ENCODE peak calls at places on chromosomes 16 and 17, in six cellular contexts. J, Z, A, Q, F and W are unnamed samples.

GRCh38 chr17:2233441-2233947 is 70.1 kb downstream of the SMG6 start:
- DNase-seq in Z (peak; percentile 93), F (no peak), J (no peak), A (no peak), Q (peak; percentile 89), W (no peak)

GRCh38 chr16:55552621-55553020 is 13.9 kb upstream of the CAPNS2 start:
- DNase-seq in A (no peak), Q (peak; percentile 69), F (no peak), J (no peak), Z (peak; percentile 67), W (peak; percentile 12)

GRCh38 chr16:57962756-57963155 is 8.2 kb downstream of the CNGB1 start:
- DNase-seq in Q (no peak), F (no peak), Z (no peak), J (no peak), A (no peak), W (no peak)

GRCh38 chr17:35819456-35819855 is 10.2 kb downstream of the TAF15 start:
- DNase-seq in F (no peak), Z (no peak), Q (no peak), J (no peak), A (no peak), W (no peak)

GRCh38 chr17:60230358-60230757 is 80.6 kb downstream of the CA4 start:
- DNase-seq in F (no peak), A (no peak), Z (no peak), J (no peak), Q (peak; percentile 1), W (peak; percentile 8)

GRCh38 chr17:29608986-29609385 is 13.7 kb downstream of the CORO6 start:
- DNase-seq in Q (no peak), J (no peak), F (no peak), Z (no peak), A (no peak), W (no peak)

GRCh38 chr16:68921654-68922053 is 78.3 kb downstream of the TANGO6 start:
- DNase-seq in A (no peak), Q (peak; percentile 75), Z (peak; percentile 20), J (peak; percentile 35), F (no peak), W (peak; percentile 94)

GRCh38 chr16:1870365-1871082 is 1.4 kb downstream of the MEIOB start:
- DNase-seq in J (no peak), Q (peak; percentile 79), A (no peak), Z (peak; percentile 75), F (no peak), W (peak; percentile 91)

GRCh38 chr16:11034005-11034404 is 89.6 kb downstream of the CLEC16A start:
- DNase-seq in A (no peak), J (no peak), Z (peak; percentile 85), Q (peak; percentile 92), F (no peak), W (no peak)

GRCh38 chr16:2971134-2971984 is 2.2 kb downstream of the PAQR4 start:
- DNase-seq in Q (no peak), A (no peak), Z (no peak), F (no peak), J (no peak), W (no peak)

GRCh38 chr16:83136924-83137323 is 510.2 kb downstream of the CDH13 start:
- DNase-seq in Q (no peak), Z (no peak), J (no peak), A (no peak), F (no peak), W (no peak)

GRCh38 chr16:83138512-83138911 is 511.7 kb downstream of the CDH13 start:
- DNase-seq in F (no peak), Z (no peak), J (no peak), A (no peak), Q (no peak), W (no peak)

GRCh38 chr16:83136419-83136818 is 509.6 kb downstream of the CDH13 start:
- DNase-seq in F (no peak), J (no peak), Z (no peak), A (no peak), Q (no peak), W (no peak)

GRCh38 chr16:83137894-83138293 is 511.1 kb downstream of the CDH13 start:
- DNase-seq in J (no peak), Z (no peak), A (no peak), Q (no peak), F (no peak), W (no peak)

DNA sequence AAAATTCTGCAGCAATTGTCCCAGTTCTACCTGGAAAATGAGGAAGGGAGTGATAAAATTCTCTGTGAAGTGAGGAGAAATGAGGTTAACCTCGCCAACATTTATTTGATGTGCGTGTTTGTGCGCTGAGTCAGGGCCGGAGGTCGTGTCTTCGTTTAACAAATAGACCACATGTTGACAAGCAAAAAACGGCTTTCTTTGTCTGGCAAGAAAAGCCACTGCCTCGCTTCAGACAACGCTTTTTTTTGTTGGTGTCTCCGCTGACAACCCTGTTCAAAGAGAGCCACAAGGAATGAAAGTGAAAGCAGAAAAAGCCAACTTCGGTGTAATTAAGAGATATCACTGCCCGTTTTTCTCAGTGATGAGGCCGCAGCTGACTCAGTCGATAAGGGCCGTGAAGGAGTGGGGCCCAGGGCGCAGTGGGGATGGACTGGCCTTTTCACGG is 510.6 kb downstream of the CDH13 start:
- DNase-seq in Q (peak; percentile 83), Z (peak; percentile 86), A (no peak), F (peak; percentile 24), J (no peak), W (no peak)
- H3K9ac ChIP-seq in Q (peak overlapping the region; percentile 49), Z (peak overlapping the region; percentile 70), A (no peak overlapping the region), F (no peak overlapping the region), J (no peak overlapping the region), W (no peak overlapping the region)

GRCh38 chr16:27326251-27326650 is 12.5 kb downstream of the IL4R start:
- DNase-seq in J (no peak), Z (no peak), Q (no peak), F (no peak), A (no peak), W (peak; percentile 73)

GRCh38 chr16:27322858-27323780 is 9.3 kb downstream of the IL4R start:
- DNase-seq in Q (no peak), J (peak; percentile 80), Z (no peak), A (no peak), F (no peak), W (peak; percentile 93)

GRCh38 chr16:27323781-27324561 is 10.2 kb downstream of the IL4R start:
- DNase-seq in A (no peak), F (no peak), Z (no peak), J (peak; percentile 18), Q (no peak), W (no peak)

GRCh38 chr16:27325736-27326135 is 12.0 kb downstream of the IL4R start:
- DNase-seq in Z (no peak), J (peak; percentile 32), A (no peak), F (no peak), Q (no peak), W (no peak)

DNA sequence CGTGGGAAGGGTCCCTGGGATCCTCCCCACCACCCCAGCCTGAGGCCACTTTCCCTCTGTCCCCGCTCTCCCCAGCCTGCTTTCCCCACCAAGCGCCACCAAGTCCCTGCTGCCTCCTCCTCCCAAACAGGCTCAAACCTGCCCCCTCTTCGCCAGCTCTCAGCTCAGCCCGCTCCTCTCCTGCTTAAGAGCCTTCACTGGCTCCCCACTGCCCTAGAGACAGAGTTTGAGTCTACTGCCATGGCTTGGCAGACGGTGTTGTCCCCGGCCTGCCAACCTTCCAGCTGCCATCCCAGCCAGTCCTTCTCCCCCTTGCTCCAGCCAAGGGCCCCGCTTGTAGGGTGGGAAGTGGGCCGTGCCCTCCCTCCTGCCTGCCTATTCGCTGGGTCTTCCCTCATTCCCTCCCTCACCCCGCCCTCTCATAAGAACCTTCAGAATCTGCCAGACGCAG is 11.1 kb downstream of the IL4R start:
- DNase-seq in Q (no peak), F (no peak), Z (no peak), J (peak; percentile 78), A (peak; percentile 82), W (no peak)
- H2BK5ac ChIP-seq in Q (peak overlapping the region; percentile 34), F (no peak overlapping the region), Z (no peak overlapping the region), J (peak overlapping the region; percentile 1), A (no peak overlapping the region), W (peak overlapping the region; percentile 54)

GRCh38 chr16:72990003-72990521 is 57.9 kb downstream of the ZFHX3 start:
- DNase-seq in Q (peak; percentile 68), Z (peak; percentile 36), J (peak; percentile 30), A (no peak), F (no peak), W (peak; percentile 97)
- H3K27ac ChIP-seq in Q (peak overlapping the region; percentile 65), Z (peak overlapping the region; percentile 78), J (no peak overlapping the region), A (no peak overlapping the region), F (no peak overlapping the region), W (peak overlapping the region; percentile 83)

DNA sequence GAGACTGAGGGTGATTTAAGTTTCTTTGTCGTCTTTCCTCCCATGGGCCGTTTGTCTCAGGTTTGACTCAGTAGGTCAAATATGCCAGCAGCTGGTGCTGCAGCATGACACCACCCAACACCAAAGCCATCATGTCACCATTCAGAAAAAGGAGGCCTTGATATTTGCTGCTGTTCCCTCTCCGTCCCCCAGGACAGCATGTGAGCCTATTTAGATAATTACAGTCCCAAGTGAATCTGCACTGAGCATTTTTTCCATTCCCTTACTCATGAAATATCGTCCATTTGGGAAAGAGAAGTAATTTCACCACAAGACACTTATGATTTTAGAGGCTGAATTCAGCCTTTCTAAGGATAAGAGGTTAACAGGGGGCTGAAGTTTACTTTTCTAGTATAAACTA is 62.2 kb upstream of the ADORA2B start:
- DNase-seq in J (no peak), F (no peak), A (no peak), Q (no peak), Z (peak; percentile 51), W (peak; percentile 84)
- H3K9ac ChIP-seq in J (no peak overlapping the region), F (no peak overlapping the region), A (no peak overlapping the region), Q (no peak overlapping the region), Z (no peak overlapping the region), W (no peak overlapping the region)